ENCODE peak calls at places on chromosomes 16 and 17, in six cellular contexts. T is heart left ventricle, H is AG09319, E is nephron progenitor cell, S is fibroblast of lung, M is foreskin fibroblast. B is an unnamed sample.

GRCh38 chr16:50668368-50669008 is 12.6 kb downstream of the SNX20 start:
- DNase-seq in T (no peak), H (no peak), E (no peak), S (no peak), M (no peak), B (peak)

GRCh38 chr16:24291932-24292331 is 35.8 kb downstream of the CACNG3 start:
- DNase-seq in T (no peak), H (no peak), E (no peak), S (no peak), M (no peak), B (no peak)

GRCh38 chr16:68644303-68644702 is 807 bp upstream of the CDH3 start:
- DNase-seq in T (no peak), H (no peak), E (peak), S (no peak), M (no peak), B (no peak)

GRCh38 chr17:45144199-45145034 is 3.9 kb upstream of the HEXIM1 start:
- DNase-seq in T (peak), H (no peak), E (no peak), S (no peak), M (no peak), B (no peak)

GRCh38 chr16:64964126-64964540 is 157.7 kb downstream of the CDH11 start:
- DNase-seq in T (no peak), H (no peak), E (no peak), S (peak), M (peak), B (no peak)

GRCh38 chr17:75488693-75489510 is 26.4 kb downstream of the CASKIN2 start:
- DNase-seq in T (peak), H (no peak), E (no peak), S (no peak), M (no peak), B (no peak)

GRCh38 chr16:85586360-85587145 is 26.6 kb upstream of the GSE1 start:
- DNase-seq in T (no peak), H (no peak), E (peak), S (peak), M (no peak), B (no peak)

GRCh38 chr17:73706858-73707257 is 62.6 kb upstream of the SDK2 start:
- DNase-seq in T (no peak), H (no peak), E (no peak), S (no peak), M (no peak), B (no peak)

GRCh38 chr16:57609541-57610401 is 18.7 kb upstream of the ADGRG1 start:
- DNase-seq in T (peak), H (no peak), E (no peak), S (peak), M (no peak), B (no peak)

GRCh38 chr17:1143573-1143972 is 36.2 kb downstream of the ABR start:
- DNase-seq in T (peak), H (no peak), E (peak), S (peak), M (no peak), B (no peak)

GRCh38 chr17:67161573-67161972 is 83.4 kb downstream of the HELZ start:
- DNase-seq in T (no peak), H (no peak), E (no peak), S (no peak), M (no peak), B (no peak)

GRCh38 chr16:88782454-88783390 is 2.3 kb downstream of the PIEZO1 start:
- DNase-seq in T (no peak), H (no peak), E (peak), S (peak), M (peak), B (no peak)

GRCh38 chr17:37742762-37743611 is 1.9 kb downstream of the HNF1B start:
- DNase-seq in T (no peak), H (no peak), E (peak), S (no peak), M (no peak), B (peak)

GRCh38 chr17:80214878-80215210 is 5.3 kb downstream of the SGSH start:
- DNase-seq in T (no peak), H (no peak), E (no peak), S (no peak), M (no peak), B (no peak)

GRCh38 chr16:11022002-11022401 is 77.6 kb downstream of the CLEC16A start:
- DNase-seq in T (no peak), H (no peak), E (no peak), S (no peak), M (no peak), B (no peak)

GRCh38 chr17:30570596-30571265 is 93.5 kb downstream of the GOSR1 start:
- DNase-seq in T (no peak), H (no peak), E (no peak), S (no peak), M (no peak), B (no peak)

GRCh38 chr17:44585315-44585714 is 28.0 kb downstream of the FZD2 start:
- DNase-seq in T (no peak), H (no peak), E (no peak), S (peak), M (no peak), B (no peak)

GRCh38 chr16:75304521-75305363 is 53.3 kb upstream of the BCAR1 start:
- DNase-seq in T (peak), H (peak), E (no peak), S (peak), M (peak), B (peak)
- TF ChIP-seq CTCF in T (no peak), H (no peak), E (no peak), S (no peak), M (no peak), B (no peak)

GRCh38 chr17:28169621-28170349 is 127.3 kb downstream of the NLK start:
- DNase-seq in T (no peak), H (no peak), E (no peak), S (no peak), M (no peak), B (no peak)
- TF ChIP-seq CTCF in T (no peak), H (no peak), E (no peak), S (no peak), M (no peak), B (no peak)

DNA sequence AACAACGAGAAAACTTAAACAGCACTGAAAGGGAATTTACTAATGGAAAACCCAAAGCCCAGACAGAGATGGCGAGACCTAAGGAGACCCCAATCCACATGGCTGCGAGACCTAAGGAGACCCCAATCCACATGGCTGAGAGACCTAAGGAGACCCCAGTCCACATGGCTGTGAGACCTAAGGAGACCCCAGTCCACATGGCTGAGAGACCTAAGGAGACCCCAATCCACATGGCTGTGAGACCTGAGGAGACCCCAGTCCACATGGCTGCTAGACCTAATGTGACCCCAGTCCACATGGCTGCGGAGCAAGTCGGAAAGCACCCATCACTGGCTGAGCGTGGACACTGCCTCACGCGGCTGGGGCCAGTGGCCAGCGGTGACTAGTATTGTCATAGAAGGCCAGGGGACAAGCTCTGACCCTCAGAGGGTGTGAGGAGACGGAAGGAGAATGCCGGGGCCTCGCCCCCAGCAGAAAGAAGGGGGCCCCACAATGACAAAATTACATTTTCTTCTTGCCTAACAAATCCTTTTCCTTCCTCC is 241.8 kb downstream of the C16orf95 start:
- DNase-seq in T (no peak), H (no peak), E (no peak), S (no peak), M (no peak), B (no peak)
- TF ChIP-seq CTCF in T (no peak), H (no peak), E (no peak), S (no peak), M (no peak), B (no peak)

DNA sequence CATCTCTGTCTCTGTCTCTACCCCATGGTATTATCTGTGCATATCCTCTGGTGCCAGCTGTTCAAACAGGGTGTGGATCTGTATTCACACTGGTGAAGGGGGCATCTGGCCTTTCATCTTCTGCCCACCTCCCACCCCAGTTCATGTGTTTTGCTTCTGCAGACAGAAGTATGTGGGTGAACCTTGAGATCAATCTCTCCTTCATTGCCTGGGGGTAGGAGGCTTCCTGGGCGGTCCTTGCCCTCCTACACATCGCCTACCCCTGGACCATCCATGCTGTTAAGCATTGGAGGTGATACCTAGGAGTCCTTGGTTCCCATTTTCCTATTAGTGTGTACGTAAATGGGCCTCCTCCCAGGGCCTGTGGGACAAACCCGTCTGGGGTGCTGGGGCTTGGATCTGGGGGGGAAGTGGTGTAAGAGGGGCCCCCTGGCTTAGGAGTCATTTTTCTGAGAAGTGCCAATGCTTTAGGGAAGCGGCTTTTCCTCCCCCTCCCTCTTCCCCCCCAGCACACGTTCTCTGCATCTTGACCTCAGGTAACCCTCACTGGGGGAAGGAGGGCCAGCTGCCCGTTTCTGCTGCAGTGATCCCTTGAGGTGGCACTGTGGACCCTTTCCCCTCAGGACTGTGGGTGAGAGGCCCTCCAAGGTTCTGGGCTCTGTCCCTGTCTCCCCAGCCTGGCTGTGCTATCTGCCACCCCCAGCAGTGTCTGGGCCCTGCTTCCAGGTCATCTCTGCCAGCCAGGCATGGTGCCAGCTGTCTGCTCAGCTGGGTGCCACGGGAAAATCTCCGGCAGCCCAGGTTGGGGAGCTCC is 21.2 kb downstream of the RARA start:
- DNase-seq in T (peak), H (no peak), E (no peak), S (no peak), M (no peak), B (no peak)
- TF ChIP-seq CTCF in T (no peak), H (no peak), E (no peak), S (no peak), M (no peak), B (no peak)

GRCh38 chr16:83011101-83011720 is 384.4 kb downstream of the CDH13 start:
- DNase-seq in T (no peak), H (no peak), E (no peak), S (no peak), M (no peak), B (no peak)
- TF ChIP-seq CTCF in T (no peak), H (no peak), E (no peak), S (no peak), M (no peak), B (no peak)

DNA sequence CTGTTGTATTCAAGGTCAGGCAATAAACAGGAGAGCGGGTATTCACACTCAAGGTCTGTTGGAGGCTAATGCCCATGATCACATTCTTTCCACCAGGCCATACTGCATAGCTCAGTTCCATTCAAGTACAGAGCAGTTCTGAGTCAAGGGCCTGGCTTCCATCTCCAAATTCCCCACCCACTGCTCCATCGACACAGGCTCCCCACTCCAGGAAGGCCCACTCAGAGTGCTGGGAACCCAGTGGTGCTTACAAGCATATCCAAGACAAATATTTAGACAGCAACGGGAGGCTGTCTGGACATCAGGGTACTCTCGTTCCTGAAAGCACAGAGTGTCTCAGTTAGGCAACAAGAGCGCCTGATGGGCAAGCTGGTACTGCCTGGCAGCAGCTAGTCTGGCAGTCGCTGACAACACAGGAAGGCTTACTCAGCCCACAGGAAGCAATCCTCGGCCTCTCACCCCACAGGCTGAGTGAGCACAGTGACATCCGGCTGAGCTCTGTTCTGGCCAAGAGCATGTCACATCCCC is 40.9 kb downstream of the RFFL start:
- DNase-seq in T (peak), H (peak), E (no peak), S (peak), M (peak), B (no peak)
- TF ChIP-seq CTCF in T (no peak), H (no peak), E (no peak), S (no peak), M (peak), B (no peak)

GRCh38 chr16:79770244-79771064 is 169.9 kb upstream of the MAF start:
- DNase-seq in T (peak), H (peak), E (peak), S (peak), M (peak), B (peak)

GRCh38 chr16:79764415-79765149 is 164.0 kb upstream of the MAF start:
- DNase-seq in T (no peak), H (no peak), E (no peak), S (no peak), M (no peak), B (no peak)

GRCh38 chr16:79769320-79770243 is 169.0 kb upstream of the MAF start:
- DNase-seq in T (no peak), H (no peak), E (no peak), S (no peak), M (no peak), B (no peak)

GRCh38 chr16:79768594-79768993 is 168.1 kb upstream of the MAF start:
- DNase-seq in T (no peak), H (no peak), E (no peak), S (no peak), M (no peak), B (peak)

DNA sequence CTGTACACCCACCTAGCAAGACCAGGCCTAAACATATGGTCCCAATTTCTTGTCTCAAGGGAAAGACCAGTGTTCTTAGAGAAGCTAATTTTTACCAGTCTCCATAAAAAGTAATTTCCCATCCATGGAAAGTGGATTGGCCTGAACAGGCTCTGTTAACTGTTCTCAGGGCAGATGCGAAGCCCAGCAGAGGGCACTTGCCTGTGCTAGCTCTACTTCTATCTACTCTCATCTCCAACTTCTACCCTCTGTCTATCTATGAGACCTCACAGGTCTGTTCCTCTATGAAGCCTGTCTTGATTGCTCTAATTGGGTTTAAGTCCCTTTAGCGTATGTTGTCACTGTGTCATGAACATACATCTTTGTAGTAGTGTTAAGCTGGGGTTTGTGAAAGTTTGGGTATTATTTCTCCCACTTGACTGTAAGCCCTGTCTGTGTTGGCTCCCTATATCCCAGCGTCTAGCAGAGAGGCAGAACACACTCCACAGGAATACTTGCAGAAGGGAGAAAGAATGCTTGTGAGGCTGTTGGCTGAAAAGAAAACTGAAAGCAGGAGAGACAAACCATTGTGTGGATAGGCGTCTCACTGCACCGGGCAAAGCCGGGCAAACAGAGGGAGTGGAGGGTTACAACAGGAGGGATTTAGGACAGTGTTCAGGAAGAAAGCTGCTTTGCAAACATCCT is 167.2 kb upstream of the MAF start:
- DNase-seq in T (no peak), H (peak), E (no peak), S (peak), M (no peak), B (peak)
- TF ChIP-seq CTCF in T (peak), H (peak), E (no peak), S (peak), M (peak), B (no peak)

GRCh38 chr16:66346221-66346620 is 20.3 kb upstream of the CDH5 start:
- DNase-seq in T (no peak), H (no peak), E (no peak), S (no peak), M (no peak), B (no peak)
- TF ChIP-seq CTCF in T (no peak), H (no peak), E (no peak), S (no peak), M (no peak), B (no peak)

DNA sequence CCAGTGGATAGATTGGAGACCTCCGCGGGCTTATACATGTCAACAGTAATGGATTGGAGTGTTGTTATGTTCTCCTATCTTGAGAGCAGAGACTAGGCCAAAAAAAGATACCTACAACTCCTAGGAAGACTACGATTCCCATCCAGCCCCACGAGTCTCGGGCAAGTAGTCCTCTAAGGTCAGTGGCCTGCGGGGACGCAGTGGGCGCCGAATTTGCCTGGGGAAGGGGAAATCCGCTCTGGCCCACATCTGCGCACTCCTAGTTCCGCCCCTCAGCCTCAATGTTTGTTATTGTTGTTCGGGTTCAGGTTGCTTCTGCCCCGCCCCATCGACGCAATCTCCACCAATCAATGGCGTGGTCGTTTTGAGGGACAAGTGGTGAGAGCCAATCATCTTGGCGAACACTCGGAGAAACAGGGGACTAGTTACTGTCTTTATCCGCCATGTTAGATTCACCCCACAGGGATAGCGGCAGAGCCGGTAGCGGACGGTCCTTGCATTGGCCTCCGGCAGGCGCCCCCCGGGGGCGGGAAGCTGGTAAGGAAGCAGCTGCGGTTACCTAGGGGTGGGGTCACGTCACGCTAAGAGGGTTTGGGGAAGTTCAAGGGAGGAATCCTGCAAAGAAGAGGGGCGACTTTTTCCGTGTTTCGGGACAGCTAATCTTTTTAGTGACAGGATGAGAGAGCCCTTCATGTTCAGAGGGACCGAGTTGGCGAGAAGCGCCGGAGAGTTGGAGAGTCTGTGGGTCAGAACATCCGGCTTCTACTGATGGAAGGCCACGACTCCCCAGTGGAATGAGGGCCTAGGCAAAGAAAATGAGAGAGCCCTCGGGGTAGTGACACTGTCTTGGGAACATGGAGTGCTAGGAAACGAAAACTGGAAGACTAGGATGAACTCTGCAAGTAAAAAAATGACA is at the start of gene NBR1:
- DNase-seq in T (peak), H (peak), E (peak), S (peak), M (peak), B (peak)
- TF ChIP-seq CTCF in T (peak), H (peak), E (no peak), S (no peak), M (no peak), B (no peak)

GRCh38 chr16:74774223-74775139 is at the start of gene FA2H:
- DNase-seq in T (peak), H (no peak), E (peak), S (peak), M (peak), B (peak)
- TF ChIP-seq CTCF in T (peak), H (no peak), E (peak), S (no peak), M (peak), B (peak)